ENCODE peak calls at places on chromosomes 1 and 21, in seven cellular contexts. K is NCI-H526 treated with DMSO at 0.1 percent for 48 hours; Z is foreskin keratinocyte; E is neural crest cell; P is effector memory CD4-positive, alpha-beta T cell; H is T-helper 22 cell; X is sigmoid colon. I is an unnamed sample.

GRCh38 chr1:40161888-40162397 is 756 bp downstream of the RLF start:
- DNase-seq in X (no peak), Z (no peak), H (no peak), P (no peak), K (no peak), E (no peak), I (no peak)

GRCh38 chr1:2413495-2414296 is 1.3 kb upstream of the PEX10 start:
- DNase-seq in K (no peak), P (no peak), E (no peak), X (no peak), H (no peak), Z (no peak), I (no peak)

GRCh38 chr1:56589369-56589768 is 10.0 kb upstream of the PLPP3 start:
- DNase-seq in H (no peak), X (no peak), K (no peak), E (no peak), P (no peak), Z (no peak), I (no peak)

GRCh38 chr21:36694041-36694515 is 4.8 kb upstream of the SIM2 start:
- DNase-seq in P (no peak), H (no peak), Z (no peak), K (no peak), X (no peak), E (peak; percentile 9), I (no peak)

GRCh38 chr1:180156631-180157091 is 2.0 kb downstream of the QSOX1 start:
- DNase-seq in K (peak; percentile 35), H (no peak), X (no peak), E (no peak), Z (no peak), P (no peak), I (no peak)

GRCh38 chr1:67793562-67793961 is 39.7 kb downstream of the GNG12 start:
- DNase-seq in H (no peak), K (no peak), P (no peak), X (no peak), Z (no peak), E (no peak), I (no peak)

GRCh38 chr1:54575605-54576004 is 27.6 kb downstream of the ACOT11 start:
- DNase-seq in H (no peak), K (no peak), X (peak; percentile 44), Z (no peak), P (no peak), E (no peak), I (no peak)

GRCh38 chr1:25703671-25704637 is 87.4 kb downstream of the MAN1C1 start:
- DNase-seq in E (no peak), X (peak; percentile 64), P (no peak), K (no peak), H (no peak), Z (no peak), I (no peak)

GRCh38 chr1:1554926-1555915 is 14.8 kb upstream of the TMEM240 start:
- DNase-seq in X (no peak), H (no peak), P (no peak), E (peak; percentile 48), K (no peak), Z (peak; percentile 40), I (peak; percentile 48)